ENCODE peak calls at places on chromosomes 7 and 10, in nine cellular contexts. One of them, this sample, is unnamed.

GRCh38 chr7:85522070-85522469 is 335.2 kb upstream of the SEMA3D start:
- DNase-seq in activated naive CD4-positive, alpha-beta T cell: no peak
- DNase-seq in ovary: no peak
- DNase-seq in NCI-H2081: no peak
- DNase-seq in C1 segment of cervical spinal cord: no peak
- DNase-seq in stimulated activated CD4-positive, alpha-beta T cell treated with anti-CD3 and anti-CD28 coated beads, Interleukin-2, amount 100 ng/mL, for 24 hours: no peak
- DNase-seq in thoracic aorta: no peak
- DNase-seq in osteocyte: no peak
- DNase-seq in NCI-H1417: no peak
- DNase-seq in this sample: no peak

GRCh38 chr10:29119374-29119773 is 169.5 kb upstream of the LYZL1 start:
- DNase-seq in activated naive CD4-positive, alpha-beta T cell: no peak
- DNase-seq in ovary: peak
- DNase-seq in NCI-H2081: no peak
- DNase-seq in C1 segment of cervical spinal cord: no peak
- DNase-seq in stimulated activated CD4-positive, alpha-beta T cell treated with anti-CD3 and anti-CD28 coated beads, Interleukin-2, amount 100 ng/mL, for 24 hours: no peak
- DNase-seq in thoracic aorta: no peak
- DNase-seq in osteocyte: no peak
- DNase-seq in NCI-H1417: no peak
- DNase-seq in this sample: no peak

GRCh38 chr7:140564643-140565042 is 76.0 kb downstream of the DENND2A start:
- DNase-seq in activated naive CD4-positive, alpha-beta T cell: no peak
- DNase-seq in ovary: no peak
- DNase-seq in NCI-H2081: no peak
- DNase-seq in C1 segment of cervical spinal cord: no peak
- DNase-seq in stimulated activated CD4-positive, alpha-beta T cell treated with anti-CD3 and anti-CD28 coated beads, Interleukin-2, amount 100 ng/mL, for 24 hours: no peak
- DNase-seq in thoracic aorta: no peak
- DNase-seq in osteocyte: no peak
- DNase-seq in NCI-H1417: no peak
- DNase-seq in this sample: no peak

GRCh38 chr10:118843647-118844265 is 89.0 kb upstream of the CACUL1 start:
- DNase-seq in activated naive CD4-positive, alpha-beta T cell: no peak
- DNase-seq in ovary: no peak
- DNase-seq in NCI-H2081: no peak
- DNase-seq in C1 segment of cervical spinal cord: no peak
- DNase-seq in stimulated activated CD4-positive, alpha-beta T cell treated with anti-CD3 and anti-CD28 coated beads, Interleukin-2, amount 100 ng/mL, for 24 hours: no peak
- DNase-seq in thoracic aorta: no peak
- DNase-seq in osteocyte: no peak
- DNase-seq in NCI-H1417: no peak
- DNase-seq in this sample: no peak

GRCh38 chr10:14601872-14602725 is 172.6 kb downstream of the FAM107B start:
- DNase-seq in activated naive CD4-positive, alpha-beta T cell: no peak
- DNase-seq in ovary: no peak
- DNase-seq in NCI-H2081: no peak
- DNase-seq in C1 segment of cervical spinal cord: peak
- DNase-seq in stimulated activated CD4-positive, alpha-beta T cell treated with anti-CD3 and anti-CD28 coated beads, Interleukin-2, amount 100 ng/mL, for 24 hours: peak
- DNase-seq in thoracic aorta: no peak
- DNase-seq in osteocyte: no peak
- DNase-seq in NCI-H1417: no peak
- DNase-seq in this sample: no peak

GRCh38 chr10:75024971-75025523 is 86.4 kb upstream of the SAMD8 start:
- DNase-seq in activated naive CD4-positive, alpha-beta T cell: no peak
- DNase-seq in ovary: no peak
- DNase-seq in NCI-H2081: peak
- DNase-seq in C1 segment of cervical spinal cord: peak
- DNase-seq in stimulated activated CD4-positive, alpha-beta T cell treated with anti-CD3 and anti-CD28 coated beads, Interleukin-2, amount 100 ng/mL, for 24 hours: no peak
- DNase-seq in thoracic aorta: no peak
- DNase-seq in osteocyte: no peak
- DNase-seq in NCI-H1417: no peak
- DNase-seq in this sample: peak

GRCh38 chr10:70835895-70836294 is 20.1 kb downstream of the SGPL1 start:
- DNase-seq in activated naive CD4-positive, alpha-beta T cell: no peak
- DNase-seq in ovary: no peak
- DNase-seq in NCI-H2081: no peak
- DNase-seq in C1 segment of cervical spinal cord: no peak
- DNase-seq in stimulated activated CD4-positive, alpha-beta T cell treated with anti-CD3 and anti-CD28 coated beads, Interleukin-2, amount 100 ng/mL, for 24 hours: no peak
- DNase-seq in thoracic aorta: no peak
- DNase-seq in osteocyte: no peak
- DNase-seq in NCI-H1417: no peak
- DNase-seq in this sample: no peak

GRCh38 chr7:51366930-51367613 is 50.5 kb upstream of the COBL start:
- DNase-seq in activated naive CD4-positive, alpha-beta T cell: no peak
- DNase-seq in ovary: peak
- DNase-seq in NCI-H2081: peak
- DNase-seq in C1 segment of cervical spinal cord: peak
- DNase-seq in stimulated activated CD4-positive, alpha-beta T cell treated with anti-CD3 and anti-CD28 coated beads, Interleukin-2, amount 100 ng/mL, for 24 hours: no peak
- DNase-seq in thoracic aorta: no peak
- DNase-seq in osteocyte: no peak
- DNase-seq in NCI-H1417: peak
- DNase-seq in this sample: peak

GRCh38 chr10:7475954-7476353 is 65.1 kb upstream of the SFMBT2 start:
- DNase-seq in activated naive CD4-positive, alpha-beta T cell: no peak
- DNase-seq in ovary: peak
- DNase-seq in NCI-H2081: no peak
- DNase-seq in C1 segment of cervical spinal cord: no peak
- DNase-seq in stimulated activated CD4-positive, alpha-beta T cell treated with anti-CD3 and anti-CD28 coated beads, Interleukin-2, amount 100 ng/mL, for 24 hours: no peak
- DNase-seq in thoracic aorta: no peak
- DNase-seq in osteocyte: no peak
- DNase-seq in NCI-H1417: no peak
- DNase-seq in this sample: no peak

GRCh38 chr7:30321992-30322637 is 37.7 kb downstream of the ZNRF2 start:
- DNase-seq in activated naive CD4-positive, alpha-beta T cell: no peak
- DNase-seq in ovary: no peak
- DNase-seq in NCI-H2081: peak
- DNase-seq in C1 segment of cervical spinal cord: no peak
- DNase-seq in stimulated activated CD4-positive, alpha-beta T cell treated with anti-CD3 and anti-CD28 coated beads, Interleukin-2, amount 100 ng/mL, for 24 hours: no peak
- DNase-seq in thoracic aorta: no peak
- DNase-seq in osteocyte: no peak
- DNase-seq in NCI-H1417: no peak
- DNase-seq in this sample: no peak

GRCh38 chr10:4046030-4046429 is 261.0 kb upstream of the KLF6 start:
- DNase-seq in activated naive CD4-positive, alpha-beta T cell: no peak
- DNase-seq in ovary: no peak
- DNase-seq in NCI-H2081: no peak
- DNase-seq in C1 segment of cervical spinal cord: no peak
- DNase-seq in stimulated activated CD4-positive, alpha-beta T cell treated with anti-CD3 and anti-CD28 coated beads, Interleukin-2, amount 100 ng/mL, for 24 hours: no peak
- DNase-seq in thoracic aorta: no peak
- DNase-seq in osteocyte: no peak
- DNase-seq in NCI-H1417: no peak
- DNase-seq in this sample: no peak

GRCh38 chr10:114328876-114329275 is 75.4 kb downstream of the AFAP1L2 start:
- DNase-seq in activated naive CD4-positive, alpha-beta T cell: no peak
- DNase-seq in ovary: no peak
- DNase-seq in NCI-H2081: no peak
- DNase-seq in C1 segment of cervical spinal cord: peak
- DNase-seq in stimulated activated CD4-positive, alpha-beta T cell treated with anti-CD3 and anti-CD28 coated beads, Interleukin-2, amount 100 ng/mL, for 24 hours: no peak
- DNase-seq in thoracic aorta: no peak
- DNase-seq in osteocyte: no peak
- DNase-seq in NCI-H1417: no peak
- DNase-seq in this sample: no peak

GRCh38 chr10:99938563-99938962 is 71.2 kb downstream of the DNMBP start:
- DNase-seq in activated naive CD4-positive, alpha-beta T cell: no peak
- DNase-seq in ovary: no peak
- DNase-seq in NCI-H2081: no peak
- DNase-seq in C1 segment of cervical spinal cord: no peak
- DNase-seq in stimulated activated CD4-positive, alpha-beta T cell treated with anti-CD3 and anti-CD28 coated beads, Interleukin-2, amount 100 ng/mL, for 24 hours: no peak
- DNase-seq in thoracic aorta: no peak
- DNase-seq in osteocyte: no peak
- DNase-seq in NCI-H1417: no peak
- DNase-seq in this sample: no peak

GRCh38 chr7:101124376-101125056 is 2.4 kb upstream of the SERPINE1 start:
- DNase-seq in activated naive CD4-positive, alpha-beta T cell: no peak
- DNase-seq in ovary: no peak
- DNase-seq in NCI-H2081: no peak
- DNase-seq in C1 segment of cervical spinal cord: no peak
- DNase-seq in stimulated activated CD4-positive, alpha-beta T cell treated with anti-CD3 and anti-CD28 coated beads, Interleukin-2, amount 100 ng/mL, for 24 hours: no peak
- DNase-seq in thoracic aorta: no peak
- DNase-seq in osteocyte: no peak
- DNase-seq in NCI-H1417: no peak
- DNase-seq in this sample: no peak

GRCh38 chr10:31483546-31483945 is 164.5 kb downstream of the ZEB1 start:
- DNase-seq in activated naive CD4-positive, alpha-beta T cell: no peak
- DNase-seq in ovary: no peak
- DNase-seq in NCI-H2081: no peak
- DNase-seq in C1 segment of cervical spinal cord: no peak
- DNase-seq in stimulated activated CD4-positive, alpha-beta T cell treated with anti-CD3 and anti-CD28 coated beads, Interleukin-2, amount 100 ng/mL, for 24 hours: no peak
- DNase-seq in thoracic aorta: no peak
- DNase-seq in osteocyte: no peak
- DNase-seq in NCI-H1417: no peak
- DNase-seq in this sample: no peak

GRCh38 chr10:60444494-60445064 is 54.9 kb upstream of the ANK3 start:
- DNase-seq in activated naive CD4-positive, alpha-beta T cell: no peak
- DNase-seq in ovary: no peak
- DNase-seq in NCI-H2081: peak
- DNase-seq in C1 segment of cervical spinal cord: no peak
- DNase-seq in stimulated activated CD4-positive, alpha-beta T cell treated with anti-CD3 and anti-CD28 coated beads, Interleukin-2, amount 100 ng/mL, for 24 hours: no peak
- DNase-seq in thoracic aorta: no peak
- DNase-seq in osteocyte: no peak
- DNase-seq in NCI-H1417: no peak
- DNase-seq in this sample: peak

GRCh38 chr7:106006906-106007305 is 43.8 kb downstream of the CDHR3 start:
- DNase-seq in activated naive CD4-positive, alpha-beta T cell: no peak
- DNase-seq in ovary: no peak
- DNase-seq in NCI-H2081: no peak
- DNase-seq in C1 segment of cervical spinal cord: no peak
- DNase-seq in stimulated activated CD4-positive, alpha-beta T cell treated with anti-CD3 and anti-CD28 coated beads, Interleukin-2, amount 100 ng/mL, for 24 hours: no peak
- DNase-seq in thoracic aorta: no peak
- DNase-seq in osteocyte: no peak
- DNase-seq in NCI-H1417: no peak
- DNase-seq in this sample: no peak

This sample was measured in NCI-H2171 treated with DMSO at 0.1 percent for 48 hours.